ENCODE peak calls at places on chromosomes 3 and 15, in seven cellular contexts. Y is natural killer cell treated with Interleukin-12 subunit alpha and Interleukin-12 subunit beta and Interleukin-15 and Interleukin-18, amount 100 ng/mL, for 72 hours; V is hepatic stellate cell; B is GM10248; O is SIG-M5; J is COR-L47; U is stimulated activated naive CD4-positive, alpha-beta T cell. N is an unnamed sample.

GRCh38 chr15:92277776-92278175 is 115.9 kb upstream of the ST8SIA2 start:
- DNase-seq in B (peak), O (no peak), U (no peak), Y (no peak), V (no peak), J (peak), N (no peak)

GRCh38 chr15:40100947-40101905 is 7.5 kb downstream of the BMF start:
- DNase-seq in J (no peak), O (no peak), Y (no peak), B (no peak), U (no peak), V (no peak), N (no peak)

GRCh38 chr15:82715003-82715402 is 5.3 kb upstream of the AP3B2 start:
- DNase-seq in V (no peak), B (no peak), U (no peak), J (no peak), O (no peak), Y (no peak), N (no peak)

GRCh38 chr3:190517696-190518095 is 3.8 kb downstream of the IL1RAP start:
- DNase-seq in B (no peak), Y (no peak), J (no peak), V (peak), U (no peak), O (no peak), N (peak)

GRCh38 chr3:142802891-142803290 is 79.1 kb downstream of the TRPC1 start:
- DNase-seq in Y (no peak), V (no peak), J (no peak), U (no peak), O (no peak), B (no peak), N (no peak)

GRCh38 chr15:79595995-79596622 is 164.0 kb downstream of the MINAR1 start:
- DNase-seq in Y (no peak), B (peak), V (peak), J (peak), U (peak), O (peak), N (peak)

GRCh38 chr3:157109267-157110141 is 50.4 kb downstream of the CCNL1 start:
- DNase-seq in J (peak), B (no peak), Y (no peak), U (no peak), V (no peak), O (no peak), N (no peak)

GRCh38 chr15:74870496-74871213 is 2.5 kb downstream of the SCAMP2 start:
- DNase-seq in J (no peak), B (no peak), V (no peak), Y (no peak), O (no peak), U (no peak), N (no peak)

GRCh38 chr3:19213608-19214220 is 65.4 kb downstream of the KCNH8 start:
- DNase-seq in O (no peak), V (no peak), Y (no peak), U (no peak), J (no peak), B (no peak), N (no peak)

GRCh38 chr15:28915041-28915810 is 29.5 kb downstream of the APBA2 start:
- DNase-seq in J (no peak), V (no peak), U (no peak), B (no peak), O (no peak), Y (no peak), N (no peak)

GRCh38 chr15:101324513-101325177 is 29.6 kb upstream of the SNRPA1 start:
- DNase-seq in J (no peak), O (no peak), Y (no peak), B (no peak), U (no peak), V (no peak), N (no peak)

GRCh38 chr3:196073188-196073838 is 8.6 kb downstream of the TFRC start:
- DNase-seq in O (no peak), V (peak), J (peak), U (peak), Y (peak), B (peak), N (no peak)

GRCh38 chr15:72599855-72600464 is 54.5 kb upstream of the GOLGA6B start:
- DNase-seq in B (peak), V (peak), J (peak), O (no peak), Y (no peak), U (peak), N (no peak)

GRCh38 chr15:63189955-63190691 is 717 bp downstream of the RAB8B start:
- DNase-seq in O (peak), U (no peak), B (no peak), Y (no peak), V (no peak), J (no peak), N (peak)

GRCh38 chr3:16848007-16848406 is 36.7 kb upstream of the PLCL2 start:
- DNase-seq in B (no peak), J (no peak), U (no peak), Y (no peak), O (no peak), V (no peak), N (no peak)

GRCh38 chr15:80419546-80419945 is 15.4 kb downstream of the ARNT2 start:
- DNase-seq in Y (no peak), V (no peak), J (no peak), U (no peak), B (no peak), O (no peak), N (no peak)

GRCh38 chr3:55330355-55330754 is 156.8 kb downstream of the WNT5A start:
- DNase-seq in J (no peak), Y (no peak), V (peak), O (no peak), B (no peak), U (no peak), N (no peak)

GRCh38 chr3:102024270-102024904 is 175.1 kb downstream of the NFKBIZ start:
- DNase-seq in O (no peak), Y (no peak), B (no peak), U (no peak), J (no peak), V (no peak), N (no peak)

GRCh38 chr3:37779289-37780152 is 82.2 kb upstream of the CTDSPL start:
- DNase-seq in O (peak), Y (no peak), U (peak), V (peak), J (peak), B (peak), N (peak)

GRCh38 chr3:66494964-66495581 is 5.7 kb downstream of the LRIG1 start:
- DNase-seq in U (no peak), J (no peak), B (no peak), Y (no peak), V (no peak), O (no peak), N (no peak)

GRCh38 chr3:120114376-120114775 is 20.1 kb upstream of the GSK3B start:
- DNase-seq in J (no peak), B (no peak), O (no peak), U (no peak), V (no peak), Y (no peak), N (no peak)

GRCh38 chr3:20099020-20099539 is 58.8 kb downstream of the KAT2B start:
- DNase-seq in Y (no peak), O (no peak), U (no peak), V (no peak), B (no peak), J (no peak), N (no peak)

GRCh38 chr3:147816770-147817169 is 407.6 kb downstream of the ZIC1 start:
- DNase-seq in B (no peak), Y (no peak), O (no peak), V (no peak), J (peak), U (no peak), N (no peak)

GRCh38 chr3:108453541-108454057 is 56.8 kb downstream of the MYH15 start:
- DNase-seq in J (no peak), Y (no peak), O (no peak), B (no peak), V (no peak), U (no peak), N (no peak)

GRCh38 chr3:42680806-42681205 is 4.5 kb upstream of the KLHL40 start:
- DNase-seq in J (no peak), O (no peak), B (no peak), Y (peak), V (no peak), U (no peak), N (no peak)

GRCh38 chr3:44427683-44428082 is 49.8 kb downstream of the ZNF445 start:
- DNase-seq in U (no peak), Y (no peak), O (no peak), V (no peak), J (no peak), B (no peak), N (no peak)

GRCh38 chr3:194083253-194084224 is 52.4 kb upstream of the HES1 start:
- DNase-seq in B (no peak), J (no peak), V (no peak), O (no peak), Y (no peak), U (no peak), N (no peak)

GRCh38 chr3:177530908-177531307 is 333.6 kb upstream of the TBL1XR1 start:
- DNase-seq in U (no peak), Y (no peak), B (no peak), V (no peak), O (no peak), J (no peak), N (no peak)

GRCh38 chr15:41695750-41696436 is 35.7 kb downstream of the MGA start:
- DNase-seq in Y (no peak), V (peak), J (no peak), U (peak), B (peak), O (peak), N (peak)

GRCh38 chr3:146166450-146167222 is 5.7 kb upstream of the PLOD2 start:
- DNase-seq in U (no peak), Y (no peak), B (no peak), O (no peak), J (no peak), V (no peak), N (no peak)

GRCh38 chr3:150184426-150185071 is 213.9 kb upstream of the PFN2 start:
- DNase-seq in B (no peak), O (no peak), V (peak), U (no peak), J (no peak), Y (no peak), N (no peak)

N was measured in GF-D8.